ENCODE peak calls at places on chromosome 11, in nine cellular contexts. Z is sigmoid colon, W is heart right ventricle, I is tibial artery, L is body of pancreas, A is right atrium auricular region, U is fibroblast of lung, D is aorta, N is mammary epithelial cell. Q is an unnamed sample. For H3K27me3, the result is how much of the 10 kb centered on the place peaks cover.

GRCh38 chr11:62721994-62722393 is 5.3 kb downstream of the HNRNPUL2 start:
- DNase-seq in W (no peak), N (no peak), A (no peak), L (no peak), U (peak), I (no peak), D (no peak), Z (peak), Q (peak)

GRCh38 chr11:74687237-74688005 is 43.8 kb downstream of the CHRDL2 start:
- DNase-seq in L (no peak), U (peak), D (peak), N (no peak), Z (no peak), A (no peak), W (no peak), I (no peak), Q (peak)

GRCh38 chr11:128830836-128831780 is 36.0 kb downstream of the KCNJ1 start:
- DNase-seq in N (peak), A (peak), U (peak), D (peak), W (peak), I (peak), L (peak), Z (peak), Q (peak)

GRCh38 chr11:6298605-6299004 is 21.7 kb downstream of the CAVIN3 start:
- DNase-seq in A (no peak), U (peak), W (peak), D (peak), Z (no peak), L (peak), N (peak), I (no peak), Q (peak)

GRCh38 chr11:122085264-122085663 is 30.8 kb downstream of the BLID start:
- DNase-seq in D (no peak), W (no peak), Z (no peak), N (peak), A (no peak), I (no peak), L (no peak), U (peak), Q (no peak)

GRCh38 chr11:35714882-35715612 is 52.5 kb downstream of the TRIM44 start:
- DNase-seq in Z (no peak), D (no peak), W (no peak), L (no peak), U (peak), A (no peak), N (peak), I (no peak), Q (peak)

GRCh38 chr11:9568854-9569587 is 4.4 kb upstream of the WEE1 start:
- DNase-seq in I (peak), U (peak), N (peak), D (no peak), W (peak), L (peak), Z (peak), A (peak), Q (peak)

GRCh38 chr11:63512816-63513215 is 6.9 kb downstream of the LGALS12 start:
- DNase-seq in I (no peak), D (no peak), U (no peak), Z (no peak), L (no peak), A (no peak), N (no peak), W (no peak), Q (no peak)

GRCh38 chr11:86904001-86904400 is 51.2 kb downstream of the FZD4 start:
- DNase-seq in W (no peak), L (no peak), N (no peak), A (no peak), U (no peak), Z (no peak), I (no peak), D (no peak), Q (no peak)

GRCh38 chr11:118618991-118619375 is 11.6 kb downstream of the PHLDB1 start:
- DNase-seq in A (peak), I (peak), N (peak), Z (peak), L (no peak), W (peak), D (peak), U (peak), Q (peak)

GRCh38 chr11:130729678-130730300 is 186.5 kb downstream of the SNX19 start:
- DNase-seq in D (no peak), Z (no peak), L (no peak), A (no peak), I (no peak), N (no peak), U (no peak), W (no peak), Q (no peak)

GRCh38 chr11:82634091-82634490 is 99.6 kb downstream of the FAM181B start:
- DNase-seq in W (no peak), N (peak), Z (no peak), L (no peak), U (no peak), D (no peak), A (no peak), I (no peak), Q (no peak)

GRCh38 chr11:34317038-34317360 is 40.8 kb downstream of the ABTB2 start:
- DNase-seq in W (no peak), Z (no peak), L (no peak), N (no peak), A (no peak), U (no peak), D (no peak), I (no peak), Q (no peak)

GRCh38 chr11:58030653-58031052 is at the start of gene OR6Q1:
- DNase-seq in U (no peak), I (no peak), D (no peak), W (no peak), Z (no peak), N (no peak), A (no peak), L (no peak), Q (no peak)

GRCh38 chr11:91997178-91997577 is 227.4 kb upstream of the FAT3 start:
- DNase-seq in W (no peak), I (no peak), L (no peak), A (no peak), D (no peak), N (no peak), U (no peak), Z (no peak), Q (no peak)

GRCh38 chr11:71333473-71333872 is 81.1 kb upstream of the SHANK2 start:
- DNase-seq in D (no peak), N (no peak), L (no peak), Z (peak), I (peak), A (no peak), W (no peak), U (no peak), Q (no peak)

GRCh38 chr11:68008381-68009337 is 1.5 kb upstream of the ALDH3B1 start:
- DNase-seq in N (no peak), Z (peak), W (peak), A (no peak), D (peak), I (peak), U (no peak), L (peak), Q (no peak)

GRCh38 chr11:114283422-114283821 is 12.8 kb upstream of the NNMT start:
- DNase-seq in L (no peak), N (no peak), A (no peak), Z (no peak), I (no peak), U (no peak), W (no peak), D (no peak), Q (no peak)

GRCh38 chr11:125402436-125402835 is 93.6 kb downstream of the FEZ1 start:
- DNase-seq in Z (no peak), D (peak), W (no peak), A (no peak), I (no peak), N (peak), U (peak), L (no peak), Q (no peak)

GRCh38 chr11:126359431-126360048 is 4.1 kb downstream of the ST3GAL4 start:
- DNase-seq in U (peak), I (peak), A (peak), L (peak), W (peak), D (peak), N (no peak), Z (peak), Q (peak)

GRCh38 chr11:61281581-61282250 is 13.4 kb downstream of the VWCE start:
- DNase-seq in L (peak), I (no peak), N (peak), W (peak), D (peak), U (peak), A (no peak), Z (peak), Q (no peak)

GRCh38 chr11:80297808-80298460 is 857.1 kb upstream of the TENM4 start:
- DNase-seq in D (no peak), I (no peak), A (no peak), N (peak), L (no peak), W (no peak), Z (no peak), U (peak), Q (no peak)

GRCh38 chr11:68003846-68004550 is at the start of gene UNC93B1:
- DNase-seq in L (peak), A (peak), D (peak), W (peak), Z (peak), I (peak), N (peak), U (peak), Q (peak)

GRCh38 chr11:6251990-6252473 is 7.6 kb upstream of the CCKBR start:
- DNase-seq in N (no peak), U (peak), L (peak), A (no peak), I (no peak), D (no peak), W (no peak), Z (no peak), Q (no peak)

GRCh38 chr11:16891964-16892363 is 122.2 kb downstream of the PLEKHA7 start:
- DNase-seq in L (no peak), U (peak), N (peak), A (no peak), Z (no peak), W (no peak), D (no peak), I (no peak), Q (no peak)

GRCh38 chr11:122750047-122750446 is 88.3 kb upstream of the CRTAM start:
- DNase-seq in A (no peak), N (no peak), Z (peak), L (no peak), W (no peak), U (no peak), I (no peak), D (no peak), Q (no peak)

GRCh38 chr11:22163394-22163797 is 29.5 kb upstream of the ANO5 start:
- DNase-seq in U (no peak), N (peak), I (no peak), A (no peak), W (no peak), Z (peak), D (no peak), L (no peak), Q (no peak)

GRCh38 chr11:59102259-59102765 is 4.7 kb upstream of the FAM111B start:
- DNase-seq in U (peak), W (peak), I (peak), A (no peak), Z (peak), D (peak), L (peak), N (peak), Q (no peak)

GRCh38 chr11:39365809-39366436 is 2093.5 kb downstream of the LRRC4C start:
- DNase-seq in L (no peak), I (no peak), A (no peak), N (peak), Z (no peak), U (peak), W (no peak), D (no peak), Q (no peak)

GRCh38 chr11:26896716-26897115 is 97.2 kb upstream of the FIBIN start:
- DNase-seq in N (no peak), W (no peak), D (no peak), Z (no peak), L (no peak), I (no peak), U (peak), A (no peak), Q (no peak)

GRCh38 chr11:24635588-24636290 is 138.9 kb downstream of the LUZP2 start:
- DNase-seq in I (no peak), A (no peak), U (peak), D (no peak), Z (no peak), L (no peak), N (peak), W (no peak), Q (no peak)

GRCh38 chr11:16779436-16779835 is 41.0 kb downstream of the C11orf58 start:
- DNase-seq in I (peak), L (no peak), U (no peak), A (no peak), W (no peak), N (no peak), D (no peak), Z (no peak), Q (peak)

GRCh38 chr11:120564573-120565301 is 53.2 kb downstream of the GRIK4 start:
- DNase-seq in Z (no peak), I (no peak), A (peak), U (peak), N (no peak), W (peak), L (peak), D (peak), Q (no peak)

GRCh38 chr11:89491141-89491690 is at the start of gene NOX4:
- DNase-seq in I (peak), D (peak), N (no peak), W (peak), A (peak), U (peak), L (no peak), Z (peak), Q (peak)

GRCh38 chr11:75562048-75562835 is at the start of gene SERPINH1:
- DNase-seq in N (peak), L (peak), I (peak), W (peak), Z (peak), D (peak), U (peak), A (peak), Q (peak)

GRCh38 chr11:64518928-64519327 is 72.1 kb upstream of the SLC22A12 start:
- DNase-seq in W (no peak), A (no peak), N (no peak), U (no peak), L (no peak), D (no peak), I (no peak), Z (no peak), Q (no peak)

GRCh38 chr11:32333335-32333991 is 101.9 kb downstream of the WT1 start:
- DNase-seq in U (peak), Z (peak), W (peak), L (peak), N (peak), A (peak), I (peak), D (peak), Q (no peak)

GRCh38 chr11:16778286-16778685 is 39.8 kb downstream of the C11orf58 start:
- DNase-seq in Z (no peak), U (no peak), N (no peak), I (no peak), L (no peak), W (no peak), A (no peak), D (no peak), Q (no peak)

GRCh38 chr11:1541474-1542204 is 30.4 kb downstream of the DUSP8 start:
- DNase-seq in I (no peak), L (no peak), D (no peak), Z (no peak), N (no peak), A (no peak), U (no peak), W (peak), Q (no peak)

GRCh38 chr11:1544536-1544935 is 27.5 kb downstream of the DUSP8 start:
- DNase-seq in N (no peak), Z (no peak), L (no peak), D (no peak), I (no peak), A (no peak), U (no peak), W (peak), Q (no peak)

GRCh38 chr11:1545432-1545831 is 26.6 kb downstream of the DUSP8 start:
- DNase-seq in D (no peak), Z (no peak), I (no peak), N (no peak), L (no peak), W (no peak), A (no peak), U (no peak), Q (no peak)

GRCh38 chr11:1542267-1542666 is 29.8 kb downstream of the DUSP8 start:
- DNase-seq in W (peak), L (no peak), U (no peak), D (no peak), Z (no peak), I (no peak), N (no peak), A (no peak), Q (no peak)

GRCh38 chr11:1543606-1544263 is 28.3 kb downstream of the DUSP8 start:
- DNase-seq in A (no peak), D (peak), L (no peak), U (no peak), N (no peak), W (peak), I (no peak), Z (no peak), Q (no peak)
- H3K27me3 ChIP-seq in A (under half), D (under half), L (under half), U (under half), N (under half), W (under half), I (under half), Z (under half), Q (under half)

GRCh38 chr11:12884751-12885318 is 124.3 kb upstream of the RASSF10 start:
- DNase-seq in W (no peak), D (no peak), N (no peak), I (no peak), Z (peak), A (no peak), L (no peak), U (no peak), Q (no peak)
- H3K4me3 ChIP-seq in W (no peak), D (no peak), N (no peak), I (no peak), Z (no peak), A (no peak), L (no peak), U (no peak), Q (no peak)

GRCh38 chr11:111707691-111708067 is 58.5 kb downstream of the PPP2R1B start:
- DNase-seq in Z (no peak), W (no peak), U (no peak), I (no peak), D (no peak), A (no peak), N (no peak), L (no peak), Q (no peak)
- H3K27ac ChIP-seq in Z (peak), W (no peak), U (no peak), I (no peak), D (no peak), A (peak), N (no peak), L (peak), Q (no peak)

GRCh38 chr11:108338750-108339149 is 115.9 kb downstream of the ATM start:
- DNase-seq in L (no peak), W (no peak), U (no peak), A (no peak), I (no peak), Z (no peak), D (no peak), N (peak), Q (no peak)

DNA sequence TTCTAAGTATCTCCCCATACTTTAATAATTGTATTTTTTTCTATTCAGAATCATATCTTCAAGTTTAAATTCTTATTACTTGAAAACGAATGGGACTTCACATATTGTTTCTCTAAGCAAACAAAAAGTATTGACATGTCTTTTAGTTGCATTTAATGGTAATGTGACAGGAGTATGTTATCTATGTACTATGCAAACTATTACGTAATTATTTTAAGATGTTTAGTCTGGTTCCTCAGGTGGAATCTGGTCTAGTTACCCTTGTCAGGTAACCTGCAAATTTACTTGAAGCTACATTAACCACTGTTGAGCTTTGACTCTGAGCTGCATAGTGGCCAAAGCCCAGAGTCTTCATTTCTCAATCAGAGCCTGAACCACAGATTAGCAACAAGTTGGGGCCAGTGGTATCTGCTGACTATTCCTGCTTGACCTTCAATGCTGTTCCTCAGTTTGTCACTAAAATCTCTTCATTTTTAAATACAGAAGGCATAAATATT is 110.6 kb downstream of the ATM start:
- DNase-seq in I (no peak), Z (no peak), L (no peak), N (no peak), W (no peak), D (no peak), A (no peak), U (no peak), Q (no peak)
- H3K27me3 ChIP-seq in I (under half), Z (under half), L (under half), N (under half), W (under half), D (under half), A (under half), U (under half), Q (under half)

GRCh38 chr11:46121328-46121723 is at the start of gene PHF21A:
- DNase-seq in L (peak), Z (peak), A (peak), D (peak), N (peak), U (peak), W (peak), I (peak), Q (no peak)

GRCh38 chr11:46125284-46125683 is 4.0 kb upstream of the PHF21A start:
- DNase-seq in N (no peak), A (no peak), W (no peak), I (no peak), D (no peak), Z (no peak), U (no peak), L (no peak), Q (no peak)

GRCh38 chr11:46121724-46122477 is 647 bp upstream of the PHF21A start:
- DNase-seq in I (peak), L (peak), D (peak), N (peak), U (peak), W (peak), A (peak), Z (peak), Q (peak)

GRCh38 chr11:46120711-46121327 is 435 bp downstream of the PHF21A start:
- DNase-seq in I (peak), W (peak), L (peak), U (peak), N (peak), A (no peak), Z (peak), D (no peak), Q (peak)

DNA sequence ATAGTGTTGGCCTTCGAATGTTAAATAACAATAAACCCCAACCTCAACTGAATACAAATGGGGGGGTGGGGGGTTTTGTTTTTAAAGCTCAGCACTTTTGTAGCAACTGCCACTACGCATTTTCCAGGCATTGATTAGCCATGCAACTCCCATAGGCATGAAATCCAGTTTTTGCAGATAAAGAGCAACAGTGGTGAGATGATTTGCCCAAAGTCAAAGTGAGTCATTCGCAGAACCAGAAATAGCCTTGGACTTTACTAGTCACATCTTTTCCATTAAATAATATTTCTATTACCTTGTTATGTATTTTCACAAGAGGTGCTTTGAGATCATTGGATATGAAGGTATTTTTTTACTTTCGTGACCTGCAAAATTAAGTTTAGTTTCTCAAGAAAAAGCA is 1.7 kb upstream of the PHF21A start:
- DNase-seq in D (no peak), N (peak), W (no peak), I (no peak), L (no peak), Z (no peak), A (no peak), U (peak), Q (no peak)
- H3K4me3 ChIP-seq in D (no peak), N (no peak), W (no peak), I (no peak), L (no peak), Z (no peak), A (no peak), U (peak), Q (no peak)

GRCh38 chr11:69054397-69055211 is 5.9 kb downstream of the TPCN2 start:
- DNase-seq in N (no peak), W (no peak), Z (no peak), D (no peak), U (no peak), L (no peak), A (no peak), I (no peak), Q (no peak)

GRCh38 chr11:69051381-69052342 is 2.9 kb downstream of the TPCN2 start:
- DNase-seq in L (no peak), I (no peak), N (no peak), Z (peak), D (no peak), U (no peak), A (no peak), W (no peak), Q (no peak)

GRCh38 chr11:69053546-69054396 is 5.0 kb downstream of the TPCN2 start:
- DNase-seq in D (peak), L (no peak), Z (no peak), I (no peak), N (no peak), U (no peak), W (no peak), A (no peak), Q (no peak)

GRCh38 chr11:69052343-69053168 is 3.8 kb downstream of the TPCN2 start:
- DNase-seq in D (no peak), A (no peak), U (no peak), L (no peak), W (no peak), Z (no peak), N (no peak), I (no peak), Q (no peak)

DNA sequence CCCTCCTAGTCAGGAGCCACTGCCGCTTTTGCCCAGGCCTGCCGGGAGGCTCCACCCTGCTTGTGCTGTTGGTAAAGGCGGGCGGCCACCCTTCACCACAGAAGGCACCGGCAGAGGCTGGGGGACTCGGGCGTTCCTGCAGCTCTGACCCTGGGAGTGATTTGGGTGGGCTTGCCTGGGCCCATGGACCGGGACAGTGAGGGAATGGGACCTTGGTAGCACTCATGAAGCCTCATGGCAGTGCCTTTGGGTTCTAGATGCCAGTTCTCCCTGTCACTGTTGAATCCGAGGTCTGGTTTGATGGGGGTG is 4.4 kb downstream of the TPCN2 start:
- DNase-seq in A (no peak), I (no peak), U (no peak), N (no peak), D (no peak), Z (no peak), L (no peak), W (no peak), Q (no peak)
- H3K27ac ChIP-seq in A (no peak), I (peak), U (no peak), N (no peak), D (no peak), Z (peak), L (no peak), W (peak), Q (no peak)

Q was measured in SJSA1.